ENCODE peak calls at places on chromosomes 4 and X, in seven cellular contexts. D is hepatocyte; T is CD8-positive, alpha-beta memory T cell; C is ovary; H is tibial nerve; A is heart left ventricle; N is fibroblast of lung. Y is an unnamed sample.

GRCh38 chrX:75522565-75523411 is at the start of gene ZDHHC15:
- DNase-seq in N (peak; percentile 52), A (peak; percentile 46), D (peak; percentile 62), H (peak; percentile 14), T (peak; percentile 37), C (peak; percentile 72), Y (peak; percentile 60)

GRCh38 chrX:55119712-55120111 is 30.9 kb downstream of the PAGE2 start:
- DNase-seq in C (no peak), H (no peak), D (no peak), N (peak; percentile 6), A (no peak), T (no peak), Y (no peak)

GRCh38 chrX:67544281-67544680 is 460 bp downstream of the AR start:
- DNase-seq in T (no peak), H (no peak), C (peak; percentile 34), A (peak; percentile 15), N (peak; percentile 19), D (peak; percentile 16), Y (peak; percentile 30)

GRCh38 chr4:185344743-185345538 is 50.8 kb downstream of the LRP2BP start:
- DNase-seq in H (no peak), A (no peak), T (no peak), N (no peak), C (no peak), D (no peak), Y (no peak)

GRCh38 chr4:1855334-1856070 is 454 bp downstream of the LETM1 start:
- DNase-seq in N (no peak), C (peak; percentile 65), T (no peak), H (no peak), D (peak; percentile 43), A (no peak), Y (no peak)

GRCh38 chr4:157678478-157678877 is 457.9 kb downstream of the GRIA2 start:
- DNase-seq in C (no peak), T (no peak), D (no peak), H (no peak), N (no peak), A (no peak), Y (no peak)

GRCh38 chr4:112854420-112854819 is 195.0 kb upstream of the ANK2 start:
- DNase-seq in N (no peak), H (no peak), C (no peak), D (no peak), T (no peak), A (no peak), Y (no peak)

GRCh38 chrX:105821471-105822081 is 763 bp upstream of the NRK start:
- DNase-seq in N (peak; percentile 71), T (no peak), H (no peak), C (peak; percentile 21), D (peak; percentile 38), A (no peak), Y (no peak)

GRCh38 chrX:154061801-154062200 is 35.7 kb downstream of the MECP2 start:
- DNase-seq in H (no peak), D (no peak), A (no peak), T (no peak), C (no peak), N (no peak), Y (no peak)

GRCh38 chr4:52657317-52657629 is 1.8 kb downstream of the USP46 start:
- DNase-seq in C (peak; percentile 21), T (no peak), N (no peak), H (no peak), A (no peak), D (peak; percentile 29), Y (no peak)

GRCh38 chr4:117429061-117429460 is 343.7 kb upstream of the TRAM1L1 start:
- DNase-seq in N (no peak), A (no peak), T (no peak), D (no peak), H (no peak), C (no peak), Y (no peak)

GRCh38 chrX:44317196-44317595 is 26.3 kb downstream of the EFHC2 start:
- DNase-seq in C (no peak), H (no peak), D (no peak), A (no peak), T (no peak), N (no peak), Y (no peak)

GRCh38 chrX:45050558-45050957 is 150.1 kb downstream of the DIPK2B start:
- DNase-seq in T (no peak), A (no peak), D (no peak), H (no peak), C (no peak), N (no peak), Y (no peak)

GRCh38 chr4:115119804-115120352 is 6.5 kb upstream of the NDST4 start:
- DNase-seq in T (no peak), N (no peak), A (no peak), H (no peak), C (no peak), D (no peak), Y (no peak)

GRCh38 chr4:155552180-155552579 is 114.5 kb upstream of the GUCY1A1 start:
- DNase-seq in T (no peak), H (no peak), D (no peak), N (peak; percentile 32), A (no peak), C (no peak), Y (no peak)

GRCh38 chrX:48487362-48487785 is 11.4 kb downstream of the FTSJ1 start:
- DNase-seq in T (no peak), C (no peak), D (no peak), A (no peak), N (peak; percentile 99), H (no peak), Y (no peak)

GRCh38 chrX:85004255-85004654 is 578 bp downstream of the APOOL start:
- DNase-seq in H (no peak), D (no peak), C (no peak), A (no peak), T (no peak), N (peak; percentile 39), Y (no peak)

GRCh38 chr4:142960867-142961644 is 115.0 kb upstream of the INPP4B start:
- DNase-seq in A (no peak), C (no peak), H (no peak), D (no peak), N (no peak), T (no peak), Y (no peak)

GRCh38 chr4:29423836-29424721 is 1296.1 kb upstream of the PCDH7 start:
- DNase-seq in H (no peak), A (no peak), C (no peak), N (peak; percentile 82), D (peak; percentile 48), T (no peak), Y (no peak)

GRCh38 chr4:15455290-15455689 is 14.4 kb upstream of the CC2D2A start:
- DNase-seq in T (no peak), D (peak; percentile 50), N (no peak), C (no peak), H (peak; percentile 58), A (no peak), Y (peak; percentile 16)

GRCh38 chrX:79081895-79082512 is 62.5 kb upstream of the GPR174 start:
- DNase-seq in D (peak; percentile 19), A (peak; percentile 6), T (peak; percentile 64), H (no peak), N (peak; percentile 12), C (no peak), Y (no peak)

GRCh38 chrX:49162620-49163019 is at the start of gene MAGIX:
- DNase-seq in A (no peak), T (no peak), D (no peak), C (peak; percentile 44), H (no peak), N (no peak), Y (no peak)

GRCh38 chr4:121277194-121278105 is 103.4 kb downstream of the QRFPR start:
- DNase-seq in T (no peak), N (no peak), H (no peak), D (peak; percentile 23), A (no peak), C (no peak), Y (no peak)

GRCh38 chrX:100719139-100719538 is 12.8 kb downstream of the SYTL4 start:
- DNase-seq in C (no peak), H (no peak), D (no peak), T (no peak), N (no peak), A (no peak), Y (no peak)

GRCh38 chr4:14254252-14254651 is 626.7 kb upstream of the BOD1L1 start:
- DNase-seq in D (peak; percentile 39), A (peak; percentile 8), N (peak; percentile 18), H (no peak), C (peak; percentile 7), T (no peak), Y (peak; percentile 4)

GRCh38 chrX:83008415-83008814 is 499.7 kb upstream of the POU3F4 start:
- DNase-seq in T (no peak), N (no peak), H (no peak), D (peak; percentile 6), A (no peak), C (no peak), Y (no peak)

DNA sequence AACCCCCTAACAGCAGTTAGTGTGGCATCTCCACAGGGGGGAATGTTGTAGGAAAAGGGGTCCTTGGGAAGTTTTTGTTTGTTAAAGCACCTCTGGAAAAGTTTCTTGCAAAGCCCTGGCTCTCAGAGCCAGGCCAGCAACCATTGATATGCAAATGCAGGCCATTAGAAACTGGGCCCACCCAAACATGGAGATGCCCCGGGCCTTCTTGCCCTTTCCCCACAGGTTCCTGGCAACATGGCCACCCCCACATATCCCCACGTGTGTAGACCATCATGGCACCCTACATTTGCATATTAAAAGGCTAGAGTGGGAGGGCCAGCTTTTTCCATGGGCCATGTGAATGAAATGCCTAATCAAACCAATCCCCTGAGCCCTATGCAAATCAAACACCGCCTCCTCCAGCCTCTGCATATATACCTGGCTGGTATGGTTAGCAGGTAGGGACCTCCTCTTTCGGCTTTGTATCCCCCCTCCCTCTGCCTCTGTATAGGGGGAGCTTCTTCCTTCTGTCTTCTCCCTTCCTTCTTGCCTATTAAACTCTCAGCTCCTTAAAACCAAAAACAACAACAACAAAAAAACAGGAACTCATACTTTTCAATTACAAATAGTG is 44.0 kb upstream of the ZCCHC13 start:
- DNase-seq in C (no peak), H (no peak), T (no peak), D (no peak), N (no peak), A (no peak), Y (no peak)
- H3K4me1 ChIP-seq in C (no peaks in the 10 kb centered on the region), H (no peaks in the 10 kb centered on the region), T (no peaks in the 10 kb centered on the region), D (no peaks in the 10 kb centered on the region), N (no peaks in the 10 kb centered on the region), A (no peaks in the 10 kb centered on the region), Y (no peaks in the 10 kb centered on the region)

DNA sequence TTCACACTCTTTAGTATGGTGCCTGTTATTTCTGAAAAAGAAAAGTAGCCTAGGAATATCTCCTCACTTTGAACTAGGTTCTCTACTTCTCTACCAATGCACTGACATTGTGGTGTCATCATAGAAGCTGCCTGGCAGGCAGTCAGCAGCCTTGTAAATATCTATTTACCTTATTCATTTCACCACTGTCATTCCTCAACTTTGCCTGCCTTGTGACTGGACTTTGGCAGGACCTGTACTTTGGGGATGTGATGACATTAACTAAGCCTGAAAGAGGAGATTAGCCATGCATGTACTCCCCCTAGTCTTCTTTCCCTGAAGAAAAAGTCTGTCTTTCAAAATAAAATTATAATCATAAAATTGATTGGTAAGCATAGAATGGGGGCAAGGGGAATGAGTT is 207.2 kb downstream of the ARAP2 start:
- DNase-seq in A (no peak), T (no peak), D (no peak), H (no peak), N (no peak), C (no peak), Y (no peak)
- H3K4me3 ChIP-seq in A (no peak overlapping the region), T (no peak overlapping the region), D (no peak overlapping the region), H (no peak overlapping the region), N (no peak overlapping the region), C (no peak overlapping the region), Y (no peak overlapping the region)

GRCh38 chr4:42489095-42489494 is 91.8 kb downstream of the SHISA3 start:
- DNase-seq in T (no peak), N (no peak), H (no peak), D (no peak), C (no peak), A (no peak), Y (no peak)
- H3K4me1 ChIP-seq in T (no peaks in the 10 kb centered on the region), N (no peaks in the 10 kb centered on the region), H (no peaks in the 10 kb centered on the region), D (peaks cover 12% of the 10 kb centered on the region), C (no peaks in the 10 kb centered on the region), A (no peaks in the 10 kb centered on the region), Y (no peaks in the 10 kb centered on the region)

GRCh38 chrX:139077303-139078131 is 366.0 kb upstream of the FGF13 start:
- DNase-seq in C (no peak), H (no peak), N (peak; percentile 79), D (peak; percentile 5), A (no peak), T (no peak), Y (no peak)
- H3K4me3 ChIP-seq in C (no peak overlapping the region), H (no peak overlapping the region), N (no peak overlapping the region), D (no peak overlapping the region), A (no peak overlapping the region), T (no peak overlapping the region), Y (no peak overlapping the region)